ENCODE peak calls at places on chromosomes 13 and 19, in seven cellular contexts. One of them, this sample, is unnamed.

GRCh38 chr19:34475026-34475974 is 6.3 kb upstream of the WTIP start:
- DNase-seq in IMR-90: peak
- DNase-seq in gastrocnemius medialis: no peak
- DNase-seq in AG04449: peak
- DNase-seq in hepatocyte: peak
- DNase-seq in GM23338: no peak
- DNase-seq in epithelial cell of esophagus: peak
- DNase-seq in this sample: no peak

GRCh38 chr13:26934096-26934495 is 173.5 kb upstream of the GPR12 start:
- DNase-seq in epithelial cell of esophagus: no peak
- DNase-seq in GM23338: no peak
- DNase-seq in gastrocnemius medialis: no peak
- DNase-seq in AG04449: no peak
- DNase-seq in hepatocyte: no peak
- DNase-seq in IMR-90: no peak
- DNase-seq in this sample: no peak

GRCh38 chr19:30459859-30460258 is 87.7 kb downstream of the ZNF536 start:
- DNase-seq in gastrocnemius medialis: no peak
- DNase-seq in epithelial cell of esophagus: no peak
- DNase-seq in AG04449: no peak
- DNase-seq in IMR-90: no peak
- DNase-seq in GM23338: no peak
- DNase-seq in hepatocyte: no peak
- DNase-seq in this sample: no peak

GRCh38 chr13:33034061-33034460 is 17.8 kb downstream of the KL start:
- DNase-seq in epithelial cell of esophagus: no peak
- DNase-seq in gastrocnemius medialis: no peak
- DNase-seq in hepatocyte: no peak
- DNase-seq in GM23338: no peak
- DNase-seq in IMR-90: no peak
- DNase-seq in AG04449: no peak
- DNase-seq in this sample: no peak

GRCh38 chr13:75255159-75255558 is 226.8 kb downstream of the TBC1D4 start:
- DNase-seq in GM23338: no peak
- DNase-seq in gastrocnemius medialis: no peak
- DNase-seq in epithelial cell of esophagus: no peak
- DNase-seq in AG04449: no peak
- DNase-seq in hepatocyte: no peak
- DNase-seq in IMR-90: no peak
- DNase-seq in this sample: no peak

GRCh38 chr19:39407644-39408391 is 1.2 kb downstream of the ZFP36 start:
- DNase-seq in AG04449: no peak
- DNase-seq in GM23338: peak
- DNase-seq in IMR-90: no peak
- DNase-seq in hepatocyte: peak
- DNase-seq in epithelial cell of esophagus: peak
- DNase-seq in gastrocnemius medialis: peak
- DNase-seq in this sample: no peak

GRCh38 chr13:59538512-59538911 is 625.2 kb downstream of the DIAPH3 start:
- DNase-seq in hepatocyte: peak
- DNase-seq in IMR-90: no peak
- DNase-seq in epithelial cell of esophagus: no peak
- DNase-seq in AG04449: no peak
- DNase-seq in gastrocnemius medialis: no peak
- DNase-seq in GM23338: no peak
- DNase-seq in this sample: no peak

GRCh38 chr19:41431426-41432386 is 4.5 kb upstream of the B3GNT8 start:
- DNase-seq in IMR-90: peak
- DNase-seq in gastrocnemius medialis: no peak
- DNase-seq in epithelial cell of esophagus: peak
- DNase-seq in hepatocyte: peak
- DNase-seq in GM23338: peak
- DNase-seq in AG04449: no peak
- DNase-seq in this sample: no peak

GRCh38 chr13:75493156-75493555 is 11.2 kb upstream of the TBC1D4 start:
- DNase-seq in AG04449: no peak
- DNase-seq in hepatocyte: no peak
- DNase-seq in gastrocnemius medialis: no peak
- DNase-seq in GM23338: no peak
- DNase-seq in epithelial cell of esophagus: no peak
- DNase-seq in IMR-90: no peak
- DNase-seq in this sample: no peak

GRCh38 chr13:51818771-51819511 is 15.0 kb upstream of the DHRS12 start:
- DNase-seq in GM23338: no peak
- DNase-seq in epithelial cell of esophagus: no peak
- DNase-seq in AG04449: no peak
- DNase-seq in hepatocyte: no peak
- DNase-seq in IMR-90: peak
- DNase-seq in gastrocnemius medialis: peak
- DNase-seq in this sample: no peak

GRCh38 chr13:76667551-76667950 is 218.7 kb downstream of the KCTD12 start:
- DNase-seq in AG04449: peak
- DNase-seq in IMR-90: peak
- DNase-seq in GM23338: no peak
- DNase-seq in hepatocyte: peak
- DNase-seq in gastrocnemius medialis: no peak
- DNase-seq in epithelial cell of esophagus: peak
- DNase-seq in this sample: peak

GRCh38 chr19:11088508-11089253 is 582 bp upstream of the LDLR start:
- DNase-seq in GM23338: no peak
- DNase-seq in hepatocyte: peak
- DNase-seq in IMR-90: no peak
- DNase-seq in AG04449: no peak
- DNase-seq in epithelial cell of esophagus: no peak
- DNase-seq in gastrocnemius medialis: no peak
- DNase-seq in this sample: no peak

GRCh38 chr13:58879114-58879513 is 1247.6 kb downstream of the PCDH17 start:
- DNase-seq in gastrocnemius medialis: no peak
- DNase-seq in hepatocyte: no peak
- DNase-seq in IMR-90: no peak
- DNase-seq in GM23338: no peak
- DNase-seq in AG04449: no peak
- DNase-seq in epithelial cell of esophagus: no peak
- DNase-seq in this sample: no peak

GRCh38 chr13:98214008-98214643 is 37.1 kb upstream of the RNF113B start:
- DNase-seq in epithelial cell of esophagus: peak
- DNase-seq in AG04449: no peak
- DNase-seq in IMR-90: peak
- DNase-seq in hepatocyte: peak
- DNase-seq in gastrocnemius medialis: no peak
- DNase-seq in GM23338: no peak
- DNase-seq in this sample: peak

GRCh38 chr19:7979011-7979410 is 26.4 kb downstream of the ELAVL1 start:
- DNase-seq in hepatocyte: no peak
- DNase-seq in epithelial cell of esophagus: no peak
- DNase-seq in gastrocnemius medialis: no peak
- DNase-seq in IMR-90: no peak
- DNase-seq in AG04449: no peak
- DNase-seq in GM23338: no peak
- DNase-seq in this sample: no peak

GRCh38 chr13:98937911-98938381 is 39.9 kb downstream of the DOCK9 start:
- DNase-seq in IMR-90: peak
- DNase-seq in AG04449: no peak
- DNase-seq in epithelial cell of esophagus: no peak
- DNase-seq in hepatocyte: no peak
- DNase-seq in gastrocnemius medialis: no peak
- DNase-seq in GM23338: peak
- DNase-seq in this sample: no peak

GRCh38 chr19:28299649-28300048 is 913.3 kb downstream of the UQCRFS1 start:
- DNase-seq in epithelial cell of esophagus: no peak
- DNase-seq in hepatocyte: no peak
- DNase-seq in GM23338: no peak
- DNase-seq in IMR-90: no peak
- DNase-seq in AG04449: no peak
- DNase-seq in gastrocnemius medialis: no peak
- DNase-seq in this sample: no peak

GRCh38 chr13:46613409-46614049 is 60.6 kb downstream of the LRCH1 start:
- DNase-seq in epithelial cell of esophagus: no peak
- DNase-seq in hepatocyte: no peak
- DNase-seq in gastrocnemius medialis: no peak
- DNase-seq in AG04449: no peak
- DNase-seq in GM23338: peak
- DNase-seq in IMR-90: peak
- DNase-seq in this sample: no peak

GRCh38 chr19:10430505-10431253 is 10.3 kb downstream of the PDE4A start:
- DNase-seq in IMR-90: peak
- DNase-seq in AG04449: no peak
- DNase-seq in epithelial cell of esophagus: no peak
- DNase-seq in hepatocyte: peak
- DNase-seq in GM23338: peak
- DNase-seq in gastrocnemius medialis: no peak
- DNase-seq in this sample: peak

GRCh38 chr13:76848596-76848995 is 37.6 kb downstream of the KCTD12 start:
- DNase-seq in IMR-90: peak
- DNase-seq in hepatocyte: no peak
- DNase-seq in GM23338: no peak
- DNase-seq in gastrocnemius medialis: peak
- DNase-seq in epithelial cell of esophagus: no peak
- DNase-seq in AG04449: no peak
- DNase-seq in this sample: no peak

GRCh38 chr13:111656439-111656838 is 336.0 kb downstream of the TEX29 start:
- DNase-seq in AG04449: no peak
- DNase-seq in GM23338: no peak
- DNase-seq in epithelial cell of esophagus: no peak
- DNase-seq in IMR-90: no peak
- DNase-seq in gastrocnemius medialis: no peak
- DNase-seq in hepatocyte: no peak
- DNase-seq in this sample: no peak

GRCh38 chr13:67001363-67001762 is 228.8 kb downstream of the PCDH9 start:
- DNase-seq in IMR-90: no peak
- DNase-seq in gastrocnemius medialis: no peak
- DNase-seq in AG04449: no peak
- DNase-seq in epithelial cell of esophagus: no peak
- DNase-seq in hepatocyte: no peak
- DNase-seq in GM23338: peak
- DNase-seq in this sample: no peak

GRCh38 chr13:76813874-76814273 is 72.3 kb downstream of the KCTD12 start:
- DNase-seq in gastrocnemius medialis: no peak
- DNase-seq in AG04449: no peak
- DNase-seq in IMR-90: no peak
- DNase-seq in hepatocyte: peak
- DNase-seq in GM23338: no peak
- DNase-seq in epithelial cell of esophagus: peak
- DNase-seq in this sample: no peak

DNA sequence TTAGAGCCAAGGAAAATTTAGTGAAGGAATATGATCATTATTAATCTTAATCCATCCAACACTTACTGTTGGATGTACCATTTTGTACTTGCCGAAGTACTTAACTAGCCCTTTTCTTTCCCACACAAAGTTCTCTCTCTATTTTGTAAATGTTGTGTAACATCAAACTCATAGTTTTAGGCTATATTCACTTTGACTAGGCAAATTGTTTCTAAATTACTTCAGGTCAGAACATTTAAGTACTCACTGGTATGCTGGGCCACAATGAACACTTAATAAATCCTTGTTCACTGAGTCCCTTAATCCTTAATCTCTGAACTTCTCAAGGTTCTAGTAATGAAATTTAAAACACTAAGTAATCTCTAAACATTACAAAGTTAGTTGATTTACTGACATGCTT is 49.3 kb upstream of the EEF1AKMT1 start:
- DNase-seq in hepatocyte: no peak
- DNase-seq in epithelial cell of esophagus: no peak
- DNase-seq in IMR-90: peak
- DNase-seq in AG04449: no peak
- DNase-seq in gastrocnemius medialis: no peak
- DNase-seq in GM23338: no peak
- DNase-seq in this sample: no peak
- TF ChIP-seq CTCF in hepatocyte: no peak
- TF ChIP-seq CTCF in epithelial cell of esophagus: no peak
- TF ChIP-seq CTCF in IMR-90: no peak
- TF ChIP-seq CTCF in AG04449: no peak
- TF ChIP-seq CTCF in gastrocnemius medialis: no peak
- TF ChIP-seq CTCF in GM23338: no peak
- TF ChIP-seq CTCF in this sample: no peak

GRCh38 chr13:24982333-24982999 is 113.5 kb upstream of the PABPC3 start:
- DNase-seq in gastrocnemius medialis: no peak
- DNase-seq in AG04449: no peak
- DNase-seq in IMR-90: no peak
- DNase-seq in hepatocyte: no peak
- DNase-seq in epithelial cell of esophagus: no peak
- DNase-seq in GM23338: no peak
- DNase-seq in this sample: no peak

GRCh38 chr13:24985102-24985501 is 110.8 kb upstream of the PABPC3 start:
- DNase-seq in epithelial cell of esophagus: no peak
- DNase-seq in hepatocyte: no peak
- DNase-seq in AG04449: no peak
- DNase-seq in IMR-90: no peak
- DNase-seq in GM23338: peak
- DNase-seq in gastrocnemius medialis: no peak
- DNase-seq in this sample: no peak

GRCh38 chr13:24984134-24984533 is 111.8 kb upstream of the PABPC3 start:
- DNase-seq in epithelial cell of esophagus: no peak
- DNase-seq in IMR-90: no peak
- DNase-seq in AG04449: no peak
- DNase-seq in GM23338: no peak
- DNase-seq in gastrocnemius medialis: no peak
- DNase-seq in hepatocyte: no peak
- DNase-seq in this sample: no peak

GRCh38 chr13:24986826-24987225 is 109.1 kb upstream of the PABPC3 start:
- DNase-seq in epithelial cell of esophagus: no peak
- DNase-seq in IMR-90: no peak
- DNase-seq in hepatocyte: no peak
- DNase-seq in GM23338: no peak
- DNase-seq in AG04449: no peak
- DNase-seq in gastrocnemius medialis: no peak
- DNase-seq in this sample: no peak

DNA sequence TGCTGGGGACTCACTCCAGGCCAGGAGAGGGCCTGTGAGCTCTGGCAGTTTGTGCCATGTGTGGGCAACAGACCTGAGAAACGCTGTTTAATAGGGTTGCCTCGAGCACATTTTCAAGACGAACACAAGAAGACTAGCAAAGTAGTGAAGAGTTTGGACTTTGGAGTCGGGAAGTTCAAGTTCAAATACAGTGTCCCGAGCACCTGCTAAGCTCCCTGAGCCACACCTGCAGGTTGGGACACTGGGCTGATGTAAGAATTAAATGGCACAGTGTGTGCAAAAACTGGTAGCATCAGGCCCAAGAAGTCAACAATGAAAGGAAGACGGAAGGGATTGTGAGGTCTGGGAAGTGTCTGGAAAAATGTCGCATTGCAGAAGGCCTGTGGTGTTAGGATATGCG is 112.8 kb upstream of the PABPC3 start:
- DNase-seq in epithelial cell of esophagus: no peak
- DNase-seq in GM23338: no peak
- DNase-seq in hepatocyte: no peak
- DNase-seq in AG04449: no peak
- DNase-seq in IMR-90: no peak
- DNase-seq in gastrocnemius medialis: no peak
- DNase-seq in this sample: no peak
- TF ChIP-seq CTCF in epithelial cell of esophagus: no peak
- TF ChIP-seq CTCF in GM23338: no peak
- TF ChIP-seq CTCF in hepatocyte: no peak
- TF ChIP-seq CTCF in AG04449: no peak
- TF ChIP-seq CTCF in IMR-90: no peak
- TF ChIP-seq CTCF in gastrocnemius medialis: no peak
- TF ChIP-seq CTCF in this sample: no peak

GRCh38 chr13:86870388-86870966 is 800.7 kb upstream of the SLITRK5 start:
- DNase-seq in IMR-90: peak
- DNase-seq in gastrocnemius medialis: no peak
- DNase-seq in epithelial cell of esophagus: peak
- DNase-seq in GM23338: peak
- DNase-seq in AG04449: no peak
- DNase-seq in hepatocyte: peak
- DNase-seq in this sample: no peak
- TF ChIP-seq CTCF in IMR-90: peak
- TF ChIP-seq CTCF in gastrocnemius medialis: peak
- TF ChIP-seq CTCF in epithelial cell of esophagus: peak
- TF ChIP-seq CTCF in GM23338: peak
- TF ChIP-seq CTCF in AG04449: no peak
- TF ChIP-seq CTCF in hepatocyte: peak
- TF ChIP-seq CTCF in this sample: peak

GRCh38 chr19:2663920-2664571 is 38.4 kb downstream of the GNG7 start:
- DNase-seq in epithelial cell of esophagus: no peak
- DNase-seq in hepatocyte: no peak
- DNase-seq in AG04449: no peak
- DNase-seq in GM23338: no peak
- DNase-seq in gastrocnemius medialis: no peak
- DNase-seq in IMR-90: no peak
- DNase-seq in this sample: no peak
- TF ChIP-seq CTCF in epithelial cell of esophagus: no peak
- TF ChIP-seq CTCF in hepatocyte: no peak
- TF ChIP-seq CTCF in AG04449: no peak
- TF ChIP-seq CTCF in GM23338: peak
- TF ChIP-seq CTCF in gastrocnemius medialis: no peak
- TF ChIP-seq CTCF in IMR-90: peak
- TF ChIP-seq CTCF in this sample: no peak